ENCODE peak calls at places on chromosomes 7 and 10, in nine cellular contexts. One of them, this sample, is unnamed.

GRCh38 chr10:33410096-33410859 is 75.8 kb upstream of the NRP1 start:
- DNase-seq in endothelial cell of umbilical vein: no peak
- DNase-seq in HCT116: no peak
- DNase-seq in upper lobe of left lung: no peak
- DNase-seq in spleen: no peak
- DNase-seq in suprapubic skin: no peak
- DNase-seq in GM12891: no peak
- DNase-seq in HepG2: no peak
- DNase-seq in transverse colon: no peak
- DNase-seq in this sample: no peak

GRCh38 chr7:12067156-12067831 is 143.8 kb upstream of the TMEM106B start:
- DNase-seq in spleen: no peak
- DNase-seq in GM12891: no peak
- DNase-seq in endothelial cell of umbilical vein: peak
- DNase-seq in suprapubic skin: no peak
- DNase-seq in upper lobe of left lung: peak
- DNase-seq in HepG2: peak
- DNase-seq in HCT116: peak
- DNase-seq in transverse colon: peak
- DNase-seq in this sample: peak

GRCh38 chr7:157558061-157558460 is 221.3 kb downstream of the DNAJB6 start:
- DNase-seq in upper lobe of left lung: no peak
- DNase-seq in HepG2: no peak
- DNase-seq in GM12891: no peak
- DNase-seq in HCT116: no peak
- DNase-seq in spleen: peak
- DNase-seq in suprapubic skin: peak
- DNase-seq in transverse colon: no peak
- DNase-seq in endothelial cell of umbilical vein: no peak
- DNase-seq in this sample: peak

GRCh38 chr10:28496481-28496961 is 36.4 kb upstream of the WAC start:
- DNase-seq in transverse colon: no peak
- DNase-seq in upper lobe of left lung: no peak
- DNase-seq in endothelial cell of umbilical vein: no peak
- DNase-seq in suprapubic skin: no peak
- DNase-seq in GM12891: no peak
- DNase-seq in HCT116: no peak
- DNase-seq in spleen: no peak
- DNase-seq in HepG2: peak
- DNase-seq in this sample: no peak

GRCh38 chr7:105177026-105177425 is 163.0 kb downstream of the KMT2E start:
- DNase-seq in upper lobe of left lung: no peak
- DNase-seq in transverse colon: no peak
- DNase-seq in HepG2: no peak
- DNase-seq in suprapubic skin: no peak
- DNase-seq in HCT116: no peak
- DNase-seq in endothelial cell of umbilical vein: no peak
- DNase-seq in spleen: no peak
- DNase-seq in GM12891: no peak
- DNase-seq in this sample: no peak

GRCh38 chr10:127408115-127408710 is 140.9 kb upstream of the NPS start:
- DNase-seq in HepG2: no peak
- DNase-seq in upper lobe of left lung: no peak
- DNase-seq in transverse colon: no peak
- DNase-seq in GM12891: no peak
- DNase-seq in spleen: peak
- DNase-seq in suprapubic skin: no peak
- DNase-seq in endothelial cell of umbilical vein: no peak
- DNase-seq in HCT116: no peak
- DNase-seq in this sample: no peak

GRCh38 chr7:28418311-28418710 is 6.0 kb downstream of the CREB5 start:
- DNase-seq in spleen: no peak
- DNase-seq in endothelial cell of umbilical vein: no peak
- DNase-seq in HCT116: no peak
- DNase-seq in suprapubic skin: no peak
- DNase-seq in upper lobe of left lung: no peak
- DNase-seq in HepG2: no peak
- DNase-seq in GM12891: no peak
- DNase-seq in transverse colon: no peak
- DNase-seq in this sample: no peak

GRCh38 chr7:22660293-22660692 is 66.7 kb upstream of the IL6 start:
- DNase-seq in endothelial cell of umbilical vein: no peak
- DNase-seq in HepG2: no peak
- DNase-seq in GM12891: no peak
- DNase-seq in suprapubic skin: no peak
- DNase-seq in HCT116: no peak
- DNase-seq in spleen: no peak
- DNase-seq in transverse colon: no peak
- DNase-seq in upper lobe of left lung: no peak
- DNase-seq in this sample: no peak

GRCh38 chr10:12938271-12938670 is 63.2 kb downstream of the CCDC3 start:
- DNase-seq in GM12891: no peak
- DNase-seq in HepG2: no peak
- DNase-seq in suprapubic skin: no peak
- DNase-seq in transverse colon: no peak
- DNase-seq in spleen: no peak
- DNase-seq in upper lobe of left lung: no peak
- DNase-seq in HCT116: no peak
- DNase-seq in endothelial cell of umbilical vein: no peak
- DNase-seq in this sample: no peak

GRCh38 chr10:88154596-88155250 is 291.3 kb downstream of the PTEN start:
- DNase-seq in spleen: no peak
- DNase-seq in GM12891: no peak
- DNase-seq in upper lobe of left lung: no peak
- DNase-seq in HepG2: no peak
- DNase-seq in transverse colon: no peak
- DNase-seq in suprapubic skin: no peak
- DNase-seq in HCT116: no peak
- DNase-seq in endothelial cell of umbilical vein: no peak
- DNase-seq in this sample: no peak

GRCh38 chr10:2979267-2979660 is 88.1 kb upstream of the PFKP start:
- DNase-seq in spleen: no peak
- DNase-seq in endothelial cell of umbilical vein: no peak
- DNase-seq in HepG2: no peak
- DNase-seq in GM12891: no peak
- DNase-seq in upper lobe of left lung: peak
- DNase-seq in transverse colon: no peak
- DNase-seq in suprapubic skin: no peak
- DNase-seq in HCT116: no peak
- DNase-seq in this sample: no peak

GRCh38 chr7:26375604-26376207 is 84.0 kb downstream of the SNX10 start:
- DNase-seq in transverse colon: no peak
- DNase-seq in HepG2: no peak
- DNase-seq in suprapubic skin: no peak
- DNase-seq in endothelial cell of umbilical vein: peak
- DNase-seq in spleen: no peak
- DNase-seq in HCT116: no peak
- DNase-seq in upper lobe of left lung: no peak
- DNase-seq in GM12891: no peak
- DNase-seq in this sample: no peak

GRCh38 chr10:102869290-102870198 is at the start of gene AS3MT:
- DNase-seq in upper lobe of left lung: peak
- DNase-seq in HCT116: no peak
- DNase-seq in HepG2: peak
- DNase-seq in spleen: peak
- DNase-seq in transverse colon: peak
- DNase-seq in endothelial cell of umbilical vein: peak
- DNase-seq in GM12891: peak
- DNase-seq in suprapubic skin: no peak
- DNase-seq in this sample: peak
- TF ChIP-seq POLR2AphosphoS5 in upper lobe of left lung: no peak
- TF ChIP-seq POLR2AphosphoS5 in HCT116: no peak
- TF ChIP-seq POLR2AphosphoS5 in HepG2: peak
- TF ChIP-seq POLR2AphosphoS5 in spleen: peak
- TF ChIP-seq POLR2AphosphoS5 in transverse colon: no peak
- TF ChIP-seq POLR2AphosphoS5 in endothelial cell of umbilical vein: no peak
- TF ChIP-seq POLR2AphosphoS5 in GM12891: no peak
- TF ChIP-seq POLR2AphosphoS5 in suprapubic skin: no peak
- TF ChIP-seq POLR2AphosphoS5 in this sample: no peak

DNA sequence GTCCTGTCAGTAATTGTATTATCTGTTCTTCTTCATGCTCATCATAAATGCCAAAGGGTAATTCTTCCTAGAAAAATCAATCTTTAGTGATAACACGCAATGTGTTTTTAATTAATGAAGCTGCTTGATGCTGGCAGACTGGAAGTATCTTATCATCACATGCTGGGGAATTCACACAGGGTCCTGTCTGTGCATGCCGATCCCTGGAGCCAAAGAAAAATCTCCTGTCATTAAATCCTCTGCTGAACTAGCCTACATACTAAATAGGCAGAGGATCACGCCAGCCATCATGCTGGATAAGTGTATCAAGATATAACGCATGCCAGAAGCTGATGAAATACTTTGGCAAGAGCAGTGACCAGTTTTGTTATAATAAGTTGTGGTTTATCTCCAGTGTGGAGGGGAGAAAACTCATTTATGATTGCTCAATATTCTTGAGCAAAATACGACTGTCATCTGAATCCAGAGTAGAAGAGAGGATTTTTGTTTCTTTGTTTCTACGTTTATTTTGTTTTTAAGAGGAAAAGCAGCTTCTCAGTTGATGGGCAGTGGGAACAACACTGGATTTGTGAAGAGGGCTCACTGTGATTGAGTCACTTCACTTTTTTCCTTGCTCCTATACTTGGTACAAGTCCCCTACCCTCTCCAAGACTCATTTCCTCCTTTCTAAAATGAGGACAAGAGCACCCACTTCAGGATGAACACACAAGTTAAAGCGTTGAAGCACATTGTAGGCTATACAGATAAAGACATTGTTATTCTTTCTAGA is 649.1 kb downstream of the TNS3 start:
- DNase-seq in spleen: no peak
- DNase-seq in upper lobe of left lung: peak
- DNase-seq in HepG2: no peak
- DNase-seq in suprapubic skin: no peak
- DNase-seq in HCT116: no peak
- DNase-seq in transverse colon: no peak
- DNase-seq in endothelial cell of umbilical vein: peak
- DNase-seq in GM12891: no peak
- DNase-seq in this sample: peak
- TF ChIP-seq POLR2A in spleen: no peak
- TF ChIP-seq POLR2A in upper lobe of left lung: no peak
- TF ChIP-seq POLR2A in HepG2: no peak
- TF ChIP-seq POLR2A in suprapubic skin: no peak
- TF ChIP-seq POLR2A in HCT116: no peak
- TF ChIP-seq POLR2A in transverse colon: no peak
- TF ChIP-seq POLR2A in endothelial cell of umbilical vein: no peak
- TF ChIP-seq POLR2A in GM12891: no peak
- TF ChIP-seq POLR2A in this sample: no peak

GRCh38 chr10:14603539-14604102 is 171.1 kb downstream of the FAM107B start:
- DNase-seq in suprapubic skin: no peak
- DNase-seq in GM12891: peak
- DNase-seq in HepG2: no peak
- DNase-seq in transverse colon: no peak
- DNase-seq in upper lobe of left lung: no peak
- DNase-seq in endothelial cell of umbilical vein: no peak
- DNase-seq in HCT116: no peak
- DNase-seq in spleen: peak
- DNase-seq in this sample: no peak
- TF ChIP-seq POLR2AphosphoS5 in suprapubic skin: no peak
- TF ChIP-seq POLR2AphosphoS5 in GM12891: no peak
- TF ChIP-seq POLR2AphosphoS5 in HepG2: no peak
- TF ChIP-seq POLR2AphosphoS5 in transverse colon: no peak
- TF ChIP-seq POLR2AphosphoS5 in upper lobe of left lung: no peak
- TF ChIP-seq POLR2AphosphoS5 in endothelial cell of umbilical vein: no peak
- TF ChIP-seq POLR2AphosphoS5 in HCT116: no peak
- TF ChIP-seq POLR2AphosphoS5 in spleen: no peak
- TF ChIP-seq POLR2AphosphoS5 in this sample: no peak

GRCh38 chr10:103448751-103449150 is 3.4 kb downstream of the CALHM2 start:
- DNase-seq in transverse colon: peak
- DNase-seq in upper lobe of left lung: peak
- DNase-seq in HepG2: no peak
- DNase-seq in suprapubic skin: no peak
- DNase-seq in HCT116: no peak
- DNase-seq in spleen: no peak
- DNase-seq in GM12891: no peak
- DNase-seq in endothelial cell of umbilical vein: peak
- DNase-seq in this sample: peak
- TF ChIP-seq POLR2A in transverse colon: no peak
- TF ChIP-seq POLR2A in upper lobe of left lung: no peak
- TF ChIP-seq POLR2A in HepG2: no peak
- TF ChIP-seq POLR2A in suprapubic skin: no peak
- TF ChIP-seq POLR2A in HCT116: no peak
- TF ChIP-seq POLR2A in spleen: no peak
- TF ChIP-seq POLR2A in GM12891: no peak
- TF ChIP-seq POLR2A in endothelial cell of umbilical vein: no peak
- TF ChIP-seq POLR2A in this sample: no peak

GRCh38 chr10:69655868-69656555 is 26.0 kb downstream of the FAM241B start:
- DNase-seq in upper lobe of left lung: no peak
- DNase-seq in GM12891: no peak
- DNase-seq in transverse colon: no peak
- DNase-seq in suprapubic skin: no peak
- DNase-seq in endothelial cell of umbilical vein: no peak
- DNase-seq in HepG2: no peak
- DNase-seq in spleen: peak
- DNase-seq in HCT116: no peak
- DNase-seq in this sample: no peak

GRCh38 chr10:69652857-69653199 is 22.8 kb downstream of the FAM241B start:
- DNase-seq in suprapubic skin: no peak
- DNase-seq in transverse colon: no peak
- DNase-seq in spleen: no peak
- DNase-seq in upper lobe of left lung: no peak
- DNase-seq in HepG2: no peak
- DNase-seq in HCT116: no peak
- DNase-seq in GM12891: no peak
- DNase-seq in endothelial cell of umbilical vein: no peak
- DNase-seq in this sample: no peak

GRCh38 chr10:69655124-69655867 is 25.2 kb downstream of the FAM241B start:
- DNase-seq in endothelial cell of umbilical vein: no peak
- DNase-seq in spleen: peak
- DNase-seq in transverse colon: no peak
- DNase-seq in GM12891: no peak
- DNase-seq in HCT116: no peak
- DNase-seq in suprapubic skin: no peak
- DNase-seq in HepG2: no peak
- DNase-seq in upper lobe of left lung: no peak
- DNase-seq in this sample: no peak

GRCh38 chr10:69653561-69653960 is 23.5 kb downstream of the FAM241B start:
- DNase-seq in HCT116: no peak
- DNase-seq in transverse colon: no peak
- DNase-seq in endothelial cell of umbilical vein: no peak
- DNase-seq in upper lobe of left lung: no peak
- DNase-seq in HepG2: no peak
- DNase-seq in GM12891: no peak
- DNase-seq in spleen: peak
- DNase-seq in suprapubic skin: no peak
- DNase-seq in this sample: no peak

GRCh38 chr10:69654376-69654775 is 24.3 kb downstream of the FAM241B start:
- DNase-seq in HCT116: no peak
- DNase-seq in upper lobe of left lung: no peak
- DNase-seq in HepG2: no peak
- DNase-seq in GM12891: no peak
- DNase-seq in endothelial cell of umbilical vein: no peak
- DNase-seq in spleen: peak
- DNase-seq in transverse colon: no peak
- DNase-seq in suprapubic skin: no peak
- DNase-seq in this sample: no peak
- TF ChIP-seq POLR2AphosphoS5 in HCT116: no peak
- TF ChIP-seq POLR2AphosphoS5 in upper lobe of left lung: no peak
- TF ChIP-seq POLR2AphosphoS5 in HepG2: no peak
- TF ChIP-seq POLR2AphosphoS5 in GM12891: no peak
- TF ChIP-seq POLR2AphosphoS5 in endothelial cell of umbilical vein: no peak
- TF ChIP-seq POLR2AphosphoS5 in spleen: no peak
- TF ChIP-seq POLR2AphosphoS5 in transverse colon: no peak
- TF ChIP-seq POLR2AphosphoS5 in suprapubic skin: no peak
- TF ChIP-seq POLR2AphosphoS5 in this sample: no peak

This sample was measured in sigmoid colon.